ENCODE peak calls at places on chromosomes 7 and 10, in eight cellular contexts. U is ovary, N is kidney, H is neural progenitor cell, L is pancreas, V is thyroid gland, D is mesenchymal stem cell, G is AG04450. I is an unnamed sample.

GRCh38 chr7:139430443-139430842 is 53.0 kb downstream of the KLRG2 start:
- DNase-seq in U (no peak), N (no peak), H (no peak), L (no peak), V (no peak), D (no peak), G (no peak), I (no peak)

GRCh38 chr10:4316166-4316810 is 509.7 kb upstream of the AKR1E2 start:
- DNase-seq in U (no peak), N (no peak), H (no peak), L (no peak), V (peak), D (peak), G (peak), I (peak)

GRCh38 chr7:43747703-43748102 is 10.8 kb upstream of the BLVRA start:
- DNase-seq in U (no peak), N (no peak), H (no peak), L (no peak), V (no peak), D (no peak), G (no peak), I (no peak)

GRCh38 chr7:123533929-123534382 is 439 bp downstream of the IQUB start:
- DNase-seq in U (no peak), N (no peak), H (no peak), L (no peak), V (no peak), D (no peak), G (no peak), I (no peak)

GRCh38 chr10:58701398-58702135 is 188.9 kb downstream of the BICC1 start:
- DNase-seq in U (no peak), N (no peak), H (no peak), L (no peak), V (no peak), D (no peak), G (peak), I (peak)

GRCh38 chr7:52917982-52918578 is 117.4 kb upstream of the POM121L12 start:
- DNase-seq in U (no peak), N (no peak), H (peak), L (no peak), V (no peak), D (no peak), G (no peak), I (no peak)

GRCh38 chr7:6382797-6383196 is 65.0 kb downstream of the DAGLB start:
- DNase-seq in U (no peak), N (no peak), H (no peak), L (no peak), V (no peak), D (peak), G (no peak), I (no peak)

GRCh38 chr10:29615195-29615594 is 19.6 kb downstream of the SVIL start:
- DNase-seq in U (no peak), N (no peak), H (no peak), L (no peak), V (no peak), D (no peak), G (no peak), I (no peak)

GRCh38 chr10:76509501-76509900 is 1078.1 kb downstream of the LRMDA start:
- DNase-seq in U (no peak), N (no peak), H (peak), L (no peak), V (no peak), D (peak), G (no peak), I (no peak)

GRCh38 chr10:97399843-97400545 is 1.1 kb downstream of the RRP12 start:
- DNase-seq in U (no peak), N (no peak), H (peak), L (peak), V (no peak), D (peak), G (peak), I (peak)

GRCh38 chr10:15344256-15344875 is 26.7 kb downstream of the FAM171A1 start:
- DNase-seq in U (no peak), N (no peak), H (no peak), L (no peak), V (no peak), D (no peak), G (no peak), I (no peak)

GRCh38 chr7:101991860-101992259 is 174.4 kb downstream of the CUX1 start:
- DNase-seq in U (no peak), N (no peak), H (no peak), L (no peak), V (no peak), D (no peak), G (no peak), I (no peak)

GRCh38 chr10:131453772-131454634 is 142.5 kb upstream of the TCERG1L start:
- DNase-seq in U (peak), N (peak), H (peak), L (peak), V (peak), D (no peak), G (no peak), I (peak)

GRCh38 chr10:125707852-125708468 is 11.5 kb upstream of the EDRF1 start:
- DNase-seq in U (no peak), N (no peak), H (no peak), L (no peak), V (no peak), D (peak), G (no peak), I (no peak)

GRCh38 chr10:130485241-130485957 is 349.2 kb downstream of the GLRX3 start:
- DNase-seq in U (no peak), N (no peak), H (no peak), L (no peak), V (no peak), D (no peak), G (no peak), I (no peak)

DNA sequence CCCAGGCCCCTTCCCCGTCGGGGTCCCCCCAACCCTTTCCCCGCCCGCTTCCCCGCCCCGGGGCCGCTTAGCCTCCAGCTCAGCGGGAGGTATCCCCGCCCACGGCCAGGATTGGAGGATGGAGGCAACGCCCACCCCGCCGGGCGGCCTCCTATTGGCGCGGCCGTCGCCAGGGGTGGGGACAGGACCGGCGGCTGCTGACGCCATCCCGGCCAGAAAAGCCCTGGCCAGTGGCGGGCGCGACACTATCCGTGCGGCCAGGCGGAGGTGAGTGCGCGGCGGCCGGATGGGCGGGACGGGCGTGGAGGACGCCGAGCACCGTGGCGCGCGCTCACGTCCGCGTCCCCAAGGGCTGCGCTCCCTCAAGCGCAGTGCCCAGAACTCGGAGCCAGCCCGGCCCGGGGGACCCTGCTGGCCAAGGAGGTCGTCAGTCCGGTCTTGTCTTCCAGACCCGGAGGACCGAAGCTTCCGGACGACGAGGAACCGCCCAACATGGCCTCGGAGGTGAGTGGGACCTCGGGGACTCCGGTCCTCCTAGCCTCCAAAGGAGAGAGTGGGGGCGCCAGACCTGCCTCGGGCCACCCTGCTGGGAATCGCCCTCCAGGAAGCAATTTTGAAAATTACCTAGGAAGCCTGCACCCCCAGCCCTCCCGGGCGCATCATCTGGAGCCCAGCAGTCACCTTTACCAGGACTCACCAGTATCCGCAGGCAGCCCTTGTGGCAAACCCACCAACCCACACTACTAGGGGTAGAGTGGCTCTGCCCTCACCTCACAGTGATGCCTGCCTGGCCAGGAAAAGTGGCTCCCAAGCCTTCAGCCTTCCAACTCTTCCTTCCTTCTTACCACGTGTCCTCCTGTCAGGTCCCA is at the start of gene ASL:
- DNase-seq in U (peak), N (peak), H (peak), L (peak), V (peak), D (peak), G (peak), I (peak)
- H3K27ac ChIP-seq in U (peak), N (peak), H (no peak), L (peak), V (peak), D (no peak), G (peak), I (peak)

GRCh38 chr10:51709324-51709972 is 10.1 kb upstream of the CSTF2T start:
- DNase-seq in U (no peak), N (no peak), H (no peak), L (no peak), V (no peak), D (no peak), G (no peak), I (no peak)

GRCh38 chr10:51707392-51707791 is 8.0 kb upstream of the CSTF2T start:
- DNase-seq in U (no peak), N (no peak), H (no peak), L (no peak), V (no peak), D (no peak), G (no peak), I (no peak)

GRCh38 chr10:51707821-51708424 is 8.5 kb upstream of the CSTF2T start:
- DNase-seq in U (no peak), N (no peak), H (no peak), L (no peak), V (no peak), D (no peak), G (no peak), I (no peak)

GRCh38 chr10:51706225-51706624 is 6.8 kb upstream of the CSTF2T start:
- DNase-seq in U (peak), N (peak), H (no peak), L (peak), V (peak), D (no peak), G (peak), I (peak)

GRCh38 chr10:51708609-51709008 is 9.2 kb upstream of the CSTF2T start:
- DNase-seq in U (no peak), N (no peak), H (no peak), L (no peak), V (no peak), D (no peak), G (no peak), I (no peak)
- H3K27ac ChIP-seq in U (no peak), N (no peak), H (no peak), L (no peak), V (no peak), D (no peak), G (no peak), I (peak)

GRCh38 chr7:47329320-47329926 is 252.5 kb downstream of the TNS3 start:
- DNase-seq in U (no peak), N (peak), H (no peak), L (no peak), V (no peak), D (peak), G (no peak), I (no peak)

GRCh38 chr7:47326808-47327207 is 255.1 kb downstream of the TNS3 start:
- DNase-seq in U (peak), N (peak), H (peak), L (no peak), V (peak), D (peak), G (peak), I (peak)

GRCh38 chr7:47328392-47329319 is 253.3 kb downstream of the TNS3 start:
- DNase-seq in U (no peak), N (peak), H (no peak), L (no peak), V (no peak), D (peak), G (no peak), I (peak)

GRCh38 chr7:47327306-47327697 is 254.6 kb downstream of the TNS3 start:
- DNase-seq in U (no peak), N (peak), H (no peak), L (no peak), V (peak), D (no peak), G (no peak), I (no peak)

GRCh38 chr7:47327698-47328391 is 254.1 kb downstream of the TNS3 start:
- DNase-seq in U (peak), N (peak), H (peak), L (peak), V (peak), D (peak), G (peak), I (peak)
- H3K27ac ChIP-seq in U (peak), N (peak), H (peak), L (peak), V (peak), D (peak), G (peak), I (peak)

GRCh38 chr10:1050145-1050544 is 1.2 kb upstream of the IDI1 start:
- DNase-seq in U (no peak), N (no peak), H (peak), L (no peak), V (no peak), D (peak), G (no peak), I (no peak)

GRCh38 chr10:1048732-1049424 is at the start of gene IDI1:
- DNase-seq in U (peak), N (peak), H (peak), L (peak), V (peak), D (peak), G (peak), I (peak)

GRCh38 chr10:1049425-1049958 is 573 bp upstream of the IDI1 start:
- DNase-seq in U (no peak), N (no peak), H (peak), L (no peak), V (peak), D (no peak), G (no peak), I (no peak)

GRCh38 chr10:1048349-1048731 is 579 bp downstream of the IDI1 start:
- DNase-seq in U (no peak), N (no peak), H (no peak), L (no peak), V (peak), D (no peak), G (no peak), I (peak)

DNA sequence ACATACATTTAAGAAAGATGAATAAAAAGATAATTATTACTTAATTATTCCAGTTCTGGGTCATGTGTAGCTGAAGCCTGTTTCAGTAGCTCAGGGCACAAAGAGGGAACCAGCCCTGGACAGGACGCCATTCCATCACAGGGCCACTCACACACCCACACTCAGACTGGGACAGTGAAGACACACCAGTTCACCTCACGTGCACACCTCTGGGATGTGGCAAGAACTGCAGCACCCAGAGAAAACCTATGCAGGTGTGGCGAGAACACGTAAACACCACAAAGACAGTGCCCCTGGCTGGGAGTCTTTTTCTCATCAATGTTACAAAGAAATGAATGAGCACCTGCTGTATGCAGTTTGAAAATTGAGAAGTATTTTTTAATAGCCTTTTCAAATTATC is 1.6 kb upstream of the IDI1 start:
- DNase-seq in U (no peak), N (no peak), H (peak), L (no peak), V (no peak), D (peak), G (no peak), I (no peak)
- H3K27ac ChIP-seq in U (no peak), N (no peak), H (peak), L (no peak), V (peak), D (no peak), G (no peak), I (no peak)

GRCh38 chr10:123555616-123556015 is 110.5 kb upstream of the GPR26 start:
- DNase-seq in U (no peak), N (no peak), H (no peak), L (no peak), V (no peak), D (no peak), G (no peak), I (no peak)

GRCh38 chr10:123556049-123556448 is 110.1 kb upstream of the GPR26 start:
- DNase-seq in U (no peak), N (no peak), H (no peak), L (no peak), V (no peak), D (no peak), G (no peak), I (no peak)

GRCh38 chr10:123553810-123554430 is 112.2 kb upstream of the GPR26 start:
- DNase-seq in U (no peak), N (no peak), H (no peak), L (no peak), V (no peak), D (no peak), G (no peak), I (no peak)

GRCh38 chr10:123552760-123553554 is 113.2 kb upstream of the GPR26 start:
- DNase-seq in U (no peak), N (no peak), H (no peak), L (no peak), V (no peak), D (no peak), G (no peak), I (no peak)

DNA sequence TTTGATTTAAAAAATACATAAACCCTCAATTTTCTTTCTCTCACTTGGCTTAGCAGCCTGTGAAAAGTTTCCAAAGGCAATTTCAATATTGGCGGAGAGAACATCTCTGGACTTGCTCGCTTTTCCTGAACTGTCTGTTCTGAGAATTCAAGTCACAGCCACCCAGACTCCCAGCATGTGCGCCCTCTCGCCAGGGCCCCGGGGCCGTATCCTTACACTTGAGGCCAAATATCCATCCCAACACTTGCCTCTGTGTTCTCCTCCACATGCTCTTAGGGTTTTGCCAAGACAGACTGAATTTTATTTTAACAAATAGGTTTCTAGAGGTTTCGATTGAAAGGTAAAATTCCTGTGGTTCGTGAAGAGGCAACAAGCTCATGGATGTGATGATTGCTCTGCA is 111.5 kb upstream of the GPR26 start:
- DNase-seq in U (no peak), N (no peak), H (no peak), L (no peak), V (no peak), D (no peak), G (no peak), I (no peak)
- H3K27ac ChIP-seq in U (no peak), N (no peak), H (no peak), L (no peak), V (no peak), D (no peak), G (no peak), I (no peak)

GRCh38 chr7:2110586-2111396 is 122.0 kb downstream of the MAD1L1 start:
- DNase-seq in U (peak), N (peak), H (no peak), L (no peak), V (no peak), D (no peak), G (no peak), I (no peak)
- H3K27ac ChIP-seq in U (no peak), N (peak), H (no peak), L (peak), V (peak), D (no peak), G (peak), I (no peak)

GRCh38 chr7:152759655-152760383 is at the start of gene ACTR3B:
- DNase-seq in U (peak), N (peak), H (peak), L (peak), V (peak), D (peak), G (peak), I (peak)

GRCh38 chr7:152761116-152761748 is 1.7 kb downstream of the ACTR3B start:
- DNase-seq in U (no peak), N (no peak), H (no peak), L (no peak), V (no peak), D (peak), G (no peak), I (no peak)

GRCh38 chr7:152762056-152762455 is 2.5 kb downstream of the ACTR3B start:
- DNase-seq in U (no peak), N (no peak), H (no peak), L (no peak), V (no peak), D (no peak), G (no peak), I (no peak)

GRCh38 chr7:152756126-152756525 is 3.4 kb upstream of the ACTR3B start:
- DNase-seq in U (no peak), N (no peak), H (no peak), L (no peak), V (no peak), D (no peak), G (no peak), I (no peak)

DNA sequence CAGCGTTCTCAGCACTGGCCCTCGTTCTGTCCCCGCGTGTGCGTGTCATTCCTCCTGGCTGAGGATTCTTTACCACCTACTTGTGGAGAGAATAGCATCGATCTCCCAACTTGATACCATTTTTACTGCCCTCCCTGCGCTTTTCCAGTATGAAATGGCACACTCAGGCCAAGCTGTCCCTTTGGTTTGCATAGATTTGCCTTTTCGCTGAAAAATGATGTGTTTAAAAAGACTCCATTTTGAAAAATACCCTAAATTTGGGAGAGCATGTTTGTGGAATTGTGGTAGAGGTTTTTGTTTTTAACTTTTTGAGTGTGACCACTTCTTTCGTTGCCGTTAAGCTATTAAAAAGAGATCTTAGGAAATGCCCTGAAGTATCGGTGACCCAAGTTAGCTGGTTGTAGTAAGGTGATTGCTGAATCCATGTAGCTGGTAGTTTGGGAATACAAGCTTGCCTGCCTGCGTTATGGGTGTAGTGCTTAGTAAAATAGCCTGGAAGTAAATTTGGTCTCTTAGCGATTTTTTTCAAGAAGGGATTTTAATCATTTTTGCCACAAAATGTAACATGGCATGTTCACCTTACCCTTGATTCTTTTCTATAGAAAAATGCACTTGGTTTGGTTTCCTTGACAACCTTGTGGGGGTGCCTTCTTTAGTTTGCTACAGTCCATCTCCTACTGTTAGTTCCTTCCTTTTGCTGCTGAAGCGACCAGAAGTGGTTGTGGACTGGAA is 998 bp downstream of the ACTR3B start:
- DNase-seq in U (no peak), N (no peak), H (no peak), L (no peak), V (no peak), D (peak), G (no peak), I (no peak)
- H3K27ac ChIP-seq in U (peak), N (no peak), H (no peak), L (peak), V (peak), D (peak), G (peak), I (peak)